ENCODE peak calls at places on chromosome 19, in seven cellular contexts. R is SHP77, T is cardiac muscle cell, J is COLO829, F is heart right ventricle, P is right lobe of liver, Y is AG10803. V is an unnamed sample.
A peak's percentile ranks its signal among the peaks of the same experiment; 100 is the strongest.

GRCh38 chr19:21707065-21707464 is 60.3 kb downstream of the ZNF100 start:
- DNase-seq in P (no peak), Y (no peak), F (no peak), T (no peak), J (no peak), R (no peak), V (no peak)

GRCh38 chr19:33690461-33691427 is 69.0 kb downstream of the CHST8 start:
- DNase-seq in J (no peak), Y (no peak), T (no peak), F (no peak), R (peak; percentile 78), P (peak; percentile 35), V (no peak)

GRCh38 chr19:5903054-5903501 is 512 bp downstream of the NDUFA11 start:
- DNase-seq in R (no peak), T (peak; percentile 30), J (no peak), Y (peak; percentile 60), P (no peak), F (no peak), V (no peak)

GRCh38 chr19:48396871-48397176 is 3.4 kb downstream of the GRIN2D start:
- DNase-seq in J (no peak), F (no peak), P (no peak), Y (no peak), R (no peak), T (no peak), V (no peak)

GRCh38 chr19:48103922-48104321 is 6.7 kb downstream of the PLA2G4C start:
- DNase-seq in T (no peak), R (no peak), P (no peak), J (no peak), Y (no peak), F (no peak), V (no peak)

GRCh38 chr19:51546650-51547396 is 15.4 kb upstream of the SIGLEC6 start:
- DNase-seq in Y (peak; percentile 7), T (no peak), P (no peak), F (no peak), J (no peak), R (no peak), V (no peak)

GRCh38 chr19:45163751-45164150 is 3.0 kb upstream of the NKPD1 start:
- DNase-seq in P (no peak), J (no peak), R (no peak), T (no peak), F (no peak), Y (no peak), V (no peak)

GRCh38 chr19:49499030-49499670 is 2.9 kb downstream of the RPS11 start:
- DNase-seq in Y (no peak), R (no peak), P (no peak), T (no peak), J (no peak), F (no peak), V (no peak)

GRCh38 chr19:47509973-47510372 is 4.9 kb downstream of the NAPA start:
- DNase-seq in R (no peak), T (no peak), J (no peak), F (no peak), P (no peak), Y (no peak), V (peak; percentile 65)

GRCh38 chr19:47228168-47228936 is 2.6 kb downstream of the BBC3 start:
- DNase-seq in Y (peak; percentile 48), J (no peak), F (peak; percentile 47), T (peak; percentile 62), R (peak; percentile 38), P (peak; percentile 58), V (no peak)

GRCh38 chr19:18879579-18880373 is 16.2 kb downstream of the CERS1 start:
- DNase-seq in J (peak; percentile 49), T (no peak), P (peak; percentile 47), Y (no peak), R (no peak), F (no peak), V (no peak)

GRCh38 chr19:38389101-38389925 is 816 bp downstream of the SPRED3 start:
- DNase-seq in T (peak; percentile 41), Y (peak; percentile 69), F (no peak), J (peak; percentile 91), P (no peak), R (peak; percentile 63), V (peak; percentile 30)

GRCh38 chr19:38049105-38049649 is 142.2 kb downstream of the SIPA1L3 start:
- DNase-seq in P (no peak), R (no peak), T (no peak), Y (peak; percentile 57), F (no peak), J (peak; percentile 14), V (no peak)

GRCh38 chr19:16289594-16289993 is 35.0 kb upstream of the KLF2 start:
- DNase-seq in T (no peak), R (no peak), F (no peak), P (no peak), Y (no peak), J (no peak), V (no peak)

GRCh38 chr19:45324349-45324907 is 1.8 kb upstream of the CKM start:
- DNase-seq in T (no peak), P (no peak), Y (no peak), R (no peak), J (no peak), F (no peak), V (no peak)

GRCh38 chr19:18113827-18114226 is 16.2 kb downstream of the MAST3 start:
- DNase-seq in J (no peak), P (no peak), F (no peak), Y (no peak), T (no peak), R (no peak), V (no peak)

GRCh38 chr19:14081797-14082674 is 3.5 kb downstream of the C19orf67 start:
- DNase-seq in F (peak; percentile 59), R (no peak), T (no peak), Y (peak; percentile 33), P (no peak), J (no peak), V (no peak)

GRCh38 chr19:49718991-49719390 is 28.1 kb downstream of the CPT1C start:
- DNase-seq in T (no peak), F (no peak), R (no peak), J (no peak), P (no peak), Y (no peak), V (no peak)

GRCh38 chr19:35484637-35485036 is 5.6 kb downstream of the KRTDAP start:
- DNase-seq in J (no peak), F (no peak), R (no peak), P (no peak), Y (no peak), T (no peak), V (no peak)

GRCh38 chr19:8210660-8211101 is 1.5 kb downstream of the CERS4 start:
- DNase-seq in P (no peak), Y (no peak), J (no peak), R (no peak), F (no peak), T (no peak), V (no peak)

GRCh38 chr19:21699197-21699596 is 68.2 kb downstream of the ZNF100 start:
- DNase-seq in P (no peak), J (no peak), R (no peak), F (no peak), Y (no peak), T (no peak), V (no peak)

GRCh38 chr19:15297416-15298224 is 34.7 kb downstream of the BRD4 start:
- DNase-seq in T (no peak), F (no peak), J (no peak), Y (peak; percentile 70), P (no peak), R (peak; percentile 97), V (no peak)

GRCh38 chr19:48844472-48844871 is 8.2 kb upstream of the HSD17B14 start:
- DNase-seq in R (no peak), T (no peak), P (no peak), J (no peak), Y (peak; percentile 71), F (no peak), V (no peak)